ENCODE peak calls at places on chromosomes 7 and 10, in ten cellular contexts. Y is COLO829; Q is psoas muscle; L is HuH-7; I is mesothelial cell of epicardium; S is RWPE2; P is GDM1; C is BJ; V is fibroblast of villous mesenchyme; W is activated CD4-positive, CD25-positive, alpha-beta regulatory T cell. O is an unnamed sample.

GRCh38 chr10:3136336-3136735 is 36.2 kb downstream of the PITRM1 start:
- DNase-seq in Y (no peak), Q (peak; percentile 76), L (no peak), I (no peak), S (no peak), P (no peak), C (no peak), V (peak; percentile 16), W (no peak), O (peak; percentile 71)

GRCh38 chr10:112360308-112361270 is 13.3 kb upstream of the ACSL5 start:
- DNase-seq in Y (no peak), Q (peak; percentile 49), L (no peak), I (no peak), S (no peak), P (no peak), C (no peak), V (no peak), W (no peak), O (peak; percentile 81)

GRCh38 chr10:49139000-49139865 is 5.4 kb upstream of the FAM170B start:
- DNase-seq in Y (no peak), Q (no peak), L (no peak), I (no peak), S (no peak), P (no peak), C (peak; percentile 74), V (peak; percentile 51), W (no peak), O (no peak)

GRCh38 chr7:111012152-111012551 is 78.8 kb upstream of the LRRN3 start:
- DNase-seq in Y (no peak), Q (no peak), L (no peak), I (no peak), S (no peak), P (no peak), C (no peak), V (peak; percentile 25), W (no peak), O (no peak)

GRCh38 chr10:29578457-29578856 is 56.3 kb downstream of the SVIL start:
- DNase-seq in Y (no peak), Q (no peak), L (no peak), I (no peak), S (no peak), P (no peak), C (no peak), V (no peak), W (no peak), O (no peak)

GRCh38 chr7:69603937-69604494 is 5.7 kb downstream of the AUTS2 start:
- DNase-seq in Y (no peak), Q (no peak), L (no peak), I (no peak), S (no peak), P (no peak), C (no peak), V (no peak), W (no peak), O (no peak)

GRCh38 chr7:34849163-34849960 is 187.9 kb downstream of the DPY19L1 start:
- DNase-seq in Y (no peak), Q (no peak), L (no peak), I (no peak), S (no peak), P (no peak), C (no peak), V (no peak), W (no peak), O (no peak)

GRCh38 chr7:130838738-130839137 is 104.7 kb upstream of the KLF14 start:
- DNase-seq in Y (peak; percentile 40), Q (no peak), L (no peak), I (no peak), S (no peak), P (no peak), C (peak; percentile 99), V (peak; percentile 98), W (no peak), O (no peak)

GRCh38 chr7:22082553-22082885 is 136.8 kb upstream of the CDCA7L start:
- DNase-seq in Y (no peak), Q (no peak), L (no peak), I (no peak), S (no peak), P (no peak), C (no peak), V (no peak), W (no peak), O (no peak)

GRCh38 chr7:36790280-36790679 is 66.0 kb upstream of the AOAH start:
- DNase-seq in Y (no peak), Q (no peak), L (no peak), I (no peak), S (no peak), P (no peak), C (no peak), V (no peak), W (no peak), O (no peak)

GRCh38 chr7:841943-842342 is 9.7 kb downstream of the SUN1 start:
- DNase-seq in Y (no peak), Q (no peak), L (no peak), I (no peak), S (peak; percentile 29), P (no peak), C (no peak), V (peak; percentile 20), W (no peak), O (no peak)

GRCh38 chr7:152145853-152146466 is 120.5 kb downstream of the GALNT11 start:
- DNase-seq in Y (no peak), Q (no peak), L (peak; percentile 63), I (no peak), S (no peak), P (no peak), C (peak; percentile 10), V (peak; percentile 39), W (no peak), O (no peak)

GRCh38 chr7:155203882-155204691 is 93.6 kb upstream of the INSIG1 start:
- DNase-seq in Y (no peak), Q (no peak), L (no peak), I (no peak), S (no peak), P (no peak), C (no peak), V (no peak), W (no peak), O (no peak)

GRCh38 chr10:25026463-25026862 is 10.1 kb downstream of the THNSL1 start:
- DNase-seq in Y (peak; percentile 26), Q (no peak), L (no peak), I (no peak), S (no peak), P (no peak), C (no peak), V (peak; percentile 18), W (no peak), O (no peak)

GRCh38 chr10:128191847-128192246 is 65.6 kb upstream of the MKI67 start:
- DNase-seq in Y (no peak), Q (no peak), L (no peak), I (no peak), S (no peak), P (no peak), C (no peak), V (no peak), W (no peak), O (no peak)

GRCh38 chr10:79084972-79085597 is 16.3 kb downstream of the ZMIZ1 start:
- DNase-seq in Y (no peak), Q (no peak), L (no peak), I (no peak), S (no peak), P (no peak), C (no peak), V (no peak), W (no peak), O (no peak)

GRCh38 chr10:85767936-85768335 is 598.7 kb downstream of the GRID1 start:
- DNase-seq in Y (no peak), Q (no peak), L (no peak), I (no peak), S (no peak), P (no peak), C (no peak), V (no peak), W (no peak), O (no peak)

GRCh38 chr10:72223743-72224101 is 7.6 kb upstream of the ASCC1 start:
- DNase-seq in Y (no peak), Q (no peak), L (no peak), I (no peak), S (no peak), P (no peak), C (no peak), V (no peak), W (no peak), O (no peak)

GRCh38 chr7:101330011-101330484 is 8.4 kb upstream of the IFT22 start:
- DNase-seq in Y (no peak), Q (no peak), L (no peak), I (no peak), S (no peak), P (no peak), C (no peak), V (no peak), W (no peak), O (peak; percentile 68)

GRCh38 chr7:80902716-80903308 is 16.0 kb downstream of the SEMA3C start:
- DNase-seq in Y (no peak), Q (no peak), L (no peak), I (no peak), S (no peak), P (no peak), C (no peak), V (no peak), W (no peak), O (no peak)

GRCh38 chr7:139422126-139422525 is 61.3 kb downstream of the KLRG2 start:
- DNase-seq in Y (peak; percentile 61), Q (no peak), L (no peak), I (no peak), S (no peak), P (no peak), C (no peak), V (peak; percentile 77), W (no peak), O (no peak)

GRCh38 chr7:30173058-30173897 is 38.5 kb downstream of the MTURN start:
- DNase-seq in Y (peak; percentile 84), Q (peak; percentile 84), L (peak; percentile 20), I (no peak), S (peak; percentile 90), P (no peak), C (peak; percentile 95), V (peak; percentile 74), W (no peak), O (peak; percentile 65)

GRCh38 chr7:29795696-29796095 is 10.6 kb upstream of the WIPF3 start:
- DNase-seq in Y (no peak), Q (no peak), L (no peak), I (no peak), S (no peak), P (no peak), C (no peak), V (no peak), W (no peak), O (no peak)

GRCh38 chr10:114239994-114240345 is 916 bp downstream of the VWA2 start:
- DNase-seq in Y (no peak), Q (no peak), L (no peak), I (no peak), S (no peak), P (no peak), C (no peak), V (no peak), W (no peak), O (no peak)